ENCODE peak calls at places on chromosomes 6 and 20, in seven cellular contexts. E, Z, Y, H, M, W and C are unnamed samples.
A peak's percentile ranks its signal among the peaks of the same experiment; 100 is the strongest.

GRCh38 chr6:51153109-51153508 is 334.4 kb downstream of the TFAP2B start:
- DNase-seq in E (no peak), Y (no peak), W (no peak), Z (no peak), M (no peak), H (no peak), C (no peak)

GRCh38 chr20:14434379-14435136 is 97.1 kb upstream of the FLRT3 start:
- DNase-seq in E (no peak), M (no peak), Y (no peak), W (no peak), H (no peak), Z (peak; percentile 82), C (no peak)

GRCh38 chr6:85135376-85136094 is 314.3 kb upstream of the NT5E start:
- DNase-seq in M (no peak), Z (peak; percentile 79), Y (no peak), E (no peak), W (no peak), H (no peak), C (no peak)

GRCh38 chr6:79869600-79870084 is 77.7 kb downstream of the ELOVL4 start:
- DNase-seq in H (peak; percentile 86), Z (peak; percentile 84), M (peak; percentile 58), Y (peak; percentile 76), E (peak; percentile 83), W (peak; percentile 84), C (peak; percentile 91)

GRCh38 chr6:158033751-158034702 is 52.4 kb downstream of the SYNJ2 start:
- DNase-seq in H (peak; percentile 83), Z (peak; percentile 49), W (no peak), E (no peak), Y (peak; percentile 0), M (no peak), C (peak; percentile 57)

GRCh38 chr20:50728981-50729874 is 2.2 kb upstream of the PARD6B start:
- DNase-seq in M (no peak), Z (peak; percentile 46), E (no peak), W (no peak), Y (no peak), H (peak; percentile 73), C (no peak)

GRCh38 chr6:170178561-170179477 is 112.1 kb downstream of the DLL1 start:
- DNase-seq in Y (no peak), W (peak; percentile 80), Z (peak; percentile 95), M (no peak), E (no peak), H (peak; percentile 51), C (no peak)

GRCh38 chr6:20069130-20069529 is 143.1 kb downstream of the MBOAT1 start:
- DNase-seq in W (no peak), Y (no peak), E (no peak), Z (no peak), M (no peak), H (no peak), C (no peak)

GRCh38 chr6:124297507-124297906 is 493.8 kb downstream of the NKAIN2 start:
- DNase-seq in Y (no peak), W (no peak), E (no peak), Z (no peak), H (no peak), M (no peak), C (no peak)

GRCh38 chr6:44540881-44541280 is 153.4 kb downstream of the CDC5L start:
- DNase-seq in M (no peak), Y (no peak), W (no peak), E (no peak), H (no peak), Z (no peak), C (no peak)

GRCh38 chr6:77561768-77562314 is 91.0 kb upstream of the MEI4 start:
- DNase-seq in Z (no peak), E (no peak), H (no peak), Y (no peak), W (no peak), M (no peak), C (no peak)

GRCh38 chr6:35096129-35096852 is 44.8 kb downstream of the TCP11 start:
- DNase-seq in M (no peak), H (no peak), W (no peak), Z (peak; percentile 79), Y (no peak), E (no peak), C (no peak)

GRCh38 chr20:11204926-11205768 is 531.3 kb upstream of the JAG1 start:
- DNase-seq in H (peak; percentile 74), M (no peak), W (peak; percentile 52), E (peak; percentile 16), Z (peak; percentile 75), Y (peak; percentile 63), C (peak; percentile 65)

GRCh38 chr6:156719720-156720563 is 57.2 kb upstream of the ARID1B start:
- DNase-seq in Z (peak; percentile 97), E (peak; percentile 62), Y (peak; percentile 99), M (peak; percentile 56), H (peak; percentile 98), W (peak; percentile 98), C (peak; percentile 97)

GRCh38 chr6:108608453-108609275 is 47.9 kb downstream of the FOXO3 start:
- DNase-seq in Z (no peak), Y (no peak), E (no peak), M (no peak), H (no peak), W (no peak), C (no peak)

GRCh38 chr20:57897156-57897874 is 187.5 kb upstream of the PMEPA1 start:
- DNase-seq in H (peak; percentile 82), Y (no peak), M (no peak), W (no peak), Z (no peak), E (no peak), C (no peak)

GRCh38 chr6:15661815-15662245 is 998 bp downstream of the DTNBP1 start:
- DNase-seq in Z (peak; percentile 20), H (no peak), Y (no peak), W (no peak), E (no peak), M (no peak), C (no peak)

DNA sequence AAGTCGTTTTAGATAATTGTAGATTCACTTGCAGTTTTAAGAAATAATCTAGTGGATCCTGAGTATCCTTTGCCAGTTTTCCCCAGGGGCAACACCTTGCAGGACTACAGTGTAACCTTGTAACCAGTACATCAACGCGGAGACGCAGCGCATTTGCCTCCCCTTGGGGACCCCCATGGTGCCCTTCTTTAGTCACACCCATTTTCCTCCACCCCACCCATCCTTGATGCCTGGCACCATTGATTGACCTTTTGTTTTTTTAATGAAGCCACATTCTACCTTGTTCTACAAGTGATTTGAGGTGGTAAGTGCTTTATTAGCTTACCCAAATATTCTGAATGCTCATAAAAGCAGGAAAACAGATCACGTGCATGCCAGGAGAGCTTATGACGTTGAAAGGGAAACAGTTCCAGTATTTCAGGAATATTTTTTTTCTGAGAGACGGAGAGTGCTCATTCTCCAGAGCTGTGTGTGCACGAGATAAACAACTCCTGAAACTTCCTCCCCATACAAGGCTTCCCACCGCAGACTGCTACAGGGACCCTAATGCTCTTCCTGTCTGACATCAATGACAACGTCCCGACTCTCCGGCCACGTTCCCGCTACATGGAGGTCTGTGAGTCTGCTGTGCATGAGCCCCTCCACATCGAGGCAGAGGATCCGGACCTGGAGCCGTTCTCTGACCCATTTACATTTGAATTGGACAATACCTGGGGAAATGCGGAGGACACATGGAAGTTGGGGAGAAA is 35.7 kb downstream of the CDH26 start:
- DNase-seq in W (no peak), H (no peak), Z (no peak), M (no peak), Y (no peak), E (no peak), C (no peak)
- H3K4me3 ChIP-seq in W (no peak overlapping the region), H (no peak overlapping the region), Z (no peak overlapping the region), M (no peak overlapping the region), Y (no peak overlapping the region), E (no peak overlapping the region), C (no peak overlapping the region)

GRCh38 chr6:119312441-119312840 is 37.1 kb downstream of the MAN1A1 start:
- DNase-seq in E (no peak), Z (no peak), H (no peak), Y (no peak), M (no peak), W (no peak), C (no peak)
- H3K4me1 ChIP-seq in E (peaks cover 22% of the 10 kb centered on the region), Z (peaks cover 16% of the 10 kb centered on the region), H (peaks cover 68% of the 10 kb centered on the region), Y (peaks cover 6% of the 10 kb centered on the region), M (peaks cover 43% of the 10 kb centered on the region), W (no peaks in the 10 kb centered on the region), C (no peaks in the 10 kb centered on the region)

GRCh38 chr20:21026951-21027350 is 79.2 kb downstream of the LINC00237 start:
- DNase-seq in Y (peak; percentile 45), E (no peak), Z (no peak), H (no peak), W (no peak), M (no peak), C (no peak)
- H3K27ac ChIP-seq in Y (no peak overlapping the region), E (no peak overlapping the region), Z (no peak overlapping the region), H (no peak overlapping the region), W (no peak overlapping the region), M (no peak overlapping the region), C (no peak overlapping the region)

GRCh38 chr20:15900443-15900842 is 672.8 kb downstream of the KIF16B start:
- DNase-seq in W (no peak), Z (no peak), E (no peak), H (no peak), Y (no peak), M (no peak), C (no peak)
- H3K4me3 ChIP-seq in W (no peak overlapping the region), Z (no peak overlapping the region), E (no peak overlapping the region), H (no peak overlapping the region), Y (no peak overlapping the region), M (no peak overlapping the region), C (no peak overlapping the region)

DNA sequence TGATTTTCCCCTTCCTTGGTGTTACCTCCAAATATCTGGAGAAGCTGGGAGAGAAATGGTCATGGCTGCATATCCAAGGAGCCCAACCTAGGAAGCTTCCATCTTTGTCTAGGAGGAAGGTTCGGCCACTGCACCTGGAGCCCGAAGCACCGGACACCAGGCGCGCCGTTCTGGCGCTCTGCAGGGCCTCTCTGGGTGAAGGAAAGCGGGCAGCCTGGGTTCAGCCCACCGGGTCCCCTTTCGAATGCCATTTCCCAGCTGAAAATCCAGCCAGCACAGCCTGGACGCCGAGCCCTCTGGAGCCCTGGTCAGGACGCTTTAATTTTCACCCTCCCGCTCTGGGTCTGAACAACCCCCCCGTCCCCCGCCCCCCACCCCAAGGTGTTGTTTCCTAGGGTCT is 1.2 kb downstream of the LINC00237 start:
- DNase-seq in W (no peak), M (no peak), E (no peak), Y (no peak), H (no peak), Z (no peak), C (no peak)
- H3K4me1 ChIP-seq in W (peaks cover 39% of the 10 kb centered on the region), M (peaks cover 20% of the 10 kb centered on the region), E (peaks cover 54% of the 10 kb centered on the region), Y (peaks cover 46% of the 10 kb centered on the region), H (peaks cover 43% of the 10 kb centered on the region), Z (no peaks in the 10 kb centered on the region), C (no peaks in the 10 kb centered on the region)